ENCODE peak calls at places on chromosome 4, in six cellular contexts. O is heart left ventricle, S is uterus, B is colonic mucosa, V is PC-9, E is hepatocyte. L is an unnamed sample.

GRCh38 chr4:177308842-177309524 is 691 bp upstream of the NEIL3 start:
- DNase-seq in V (no peak), B (no peak), S (no peak), O (no peak), E (no peak), L (no peak)

GRCh38 chr4:38298868-38299713 is 338.9 kb downstream of the PTTG2 start:
- DNase-seq in O (no peak), S (no peak), B (no peak), E (no peak), V (no peak), L (no peak)

GRCh38 chr4:86108152-86108551 is 251.7 kb downstream of the MAPK10 start:
- DNase-seq in O (no peak), V (no peak), S (no peak), E (no peak), B (no peak), L (no peak)

GRCh38 chr4:181261279-181261678 is 981.9 kb upstream of the TENM3 start:
- DNase-seq in E (peak), V (no peak), B (no peak), S (no peak), O (no peak), L (no peak)

GRCh38 chr4:153514001-153514526 is 47.9 kb downstream of the TMEM131L start:
- DNase-seq in B (no peak), O (no peak), E (no peak), S (no peak), V (no peak), L (no peak)

GRCh38 chr4:52956691-52957090 is 94.6 kb downstream of the RASL11B start:
- DNase-seq in O (no peak), S (no peak), E (no peak), B (no peak), V (no peak), L (no peak)

GRCh38 chr4:77788990-77789389 is 30.2 kb downstream of the CNOT6L start:
- DNase-seq in S (no peak), V (no peak), O (no peak), E (no peak), B (no peak), L (no peak)

GRCh38 chr4:98110214-98110613 is 33.1 kb downstream of the STPG2 start:
- DNase-seq in O (no peak), S (no peak), E (no peak), V (no peak), B (no peak), L (no peak)

GRCh38 chr4:174996079-174996478 is 77.9 kb downstream of the ADAM29 start:
- DNase-seq in B (no peak), E (no peak), S (no peak), V (no peak), O (no peak), L (no peak)

GRCh38 chr4:67437974-67438713 is 107.2 kb downstream of the CENPC start:
- DNase-seq in V (no peak), S (no peak), E (peak), B (no peak), O (no peak), L (no peak)

GRCh38 chr4:123750044-123750443 is 353.4 kb downstream of the SPRY1 start:
- DNase-seq in E (peak), V (peak), S (no peak), B (no peak), O (no peak), L (no peak)

GRCh38 chr4:26397086-26397485 is 76.3 kb downstream of the RBPJ start:
- DNase-seq in O (no peak), V (no peak), B (no peak), E (no peak), S (peak), L (no peak)

GRCh38 chr4:141028024-141028529 is 105.2 kb downstream of the RNF150 start:
- DNase-seq in B (no peak), O (no peak), E (no peak), S (no peak), V (no peak), L (no peak)

GRCh38 chr4:45987858-45988257 is 136.0 kb downstream of the GABRG1 start:
- DNase-seq in B (no peak), S (no peak), V (no peak), E (no peak), O (no peak), L (no peak)

GRCh38 chr4:106583567-106583966 is 215.0 kb upstream of the GIMD1 start:
- DNase-seq in B (no peak), V (no peak), S (no peak), E (peak), O (no peak), L (no peak)

GRCh38 chr4:154004450-154004849 is 215.6 kb upstream of the SFRP2 start:
- DNase-seq in B (no peak), V (no peak), E (no peak), O (no peak), S (peak), L (no peak)

GRCh38 chr4:23773884-23774636 is 115.8 kb downstream of the PPARGC1A start:
- DNase-seq in E (no peak), O (no peak), B (no peak), V (no peak), S (no peak), L (no peak)

GRCh38 chr4:5887011-5887360 is 5.9 kb downstream of the CRMP1 start:
- DNase-seq in O (no peak), V (no peak), S (no peak), E (no peak), B (no peak), L (no peak)

GRCh38 chr4:74161676-74162450 is 3.9 kb downstream of the MTHFD2L start:
- DNase-seq in V (no peak), E (no peak), B (no peak), S (no peak), O (no peak), L (no peak)

GRCh38 chr4:42600578-42600977 is 56.3 kb downstream of the ATP8A1 start:
- DNase-seq in B (no peak), E (no peak), O (no peak), V (no peak), S (no peak), L (peak)

GRCh38 chr4:105551968-105552746 is at the start of gene ARHGEF38:
- DNase-seq in S (no peak), E (peak), B (peak), O (no peak), V (peak), L (no peak)

GRCh38 chr4:16142598-16143295 is 58.9 kb upstream of the PROM1 start:
- DNase-seq in O (no peak), V (no peak), B (peak), E (no peak), S (no peak), L (no peak)

GRCh38 chr4:115234405-115235093 is 121.1 kb upstream of the NDST4 start:
- DNase-seq in V (no peak), S (no peak), E (peak), O (no peak), B (no peak), L (peak)

GRCh38 chr4:39285853-39286252 is 80.3 kb downstream of the RFC1 start:
- DNase-seq in B (no peak), S (no peak), O (no peak), V (no peak), E (no peak), L (no peak)

GRCh38 chr4:40607224-40607623 is 22.4 kb downstream of the RBM47 start:
- DNase-seq in V (no peak), S (no peak), E (no peak), O (no peak), B (no peak), L (no peak)

GRCh38 chr4:21991050-21991449 is 42.5 kb upstream of the KCNIP4 start:
- DNase-seq in E (peak), S (peak), V (no peak), O (no peak), B (peak), L (no peak)

GRCh38 chr4:110619401-110620247 is 3.3 kb downstream of the PITX2 start:
- DNase-seq in O (no peak), B (no peak), E (no peak), S (no peak), V (no peak), L (peak)

DNA sequence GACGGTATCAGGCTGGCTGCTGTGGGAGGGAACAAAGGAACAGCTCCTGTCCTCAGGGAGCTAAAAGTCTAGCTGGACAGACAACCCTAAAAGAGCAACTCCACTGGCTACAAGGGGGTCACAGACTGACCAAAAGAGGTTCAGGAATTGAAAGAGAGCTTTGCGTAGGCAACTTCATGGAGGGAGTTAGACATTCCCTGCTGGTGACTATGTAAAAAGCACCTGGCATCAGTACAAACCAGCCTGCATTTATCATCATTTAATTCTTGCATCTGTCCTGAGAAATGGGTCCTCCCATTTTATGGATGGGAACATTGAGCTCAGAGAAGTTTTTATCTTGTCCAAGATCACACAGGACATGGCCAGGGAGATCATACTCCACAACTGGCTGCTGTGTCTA is 1.4 kb upstream of the LGI2 start:
- DNase-seq in S (no peak), B (no peak), O (no peak), V (no peak), E (no peak), L (no peak)
- TF ChIP-seq CTCF in S (no peak), B (no peak), O (no peak), V (no peak), E (no peak), L (no peak)

DNA sequence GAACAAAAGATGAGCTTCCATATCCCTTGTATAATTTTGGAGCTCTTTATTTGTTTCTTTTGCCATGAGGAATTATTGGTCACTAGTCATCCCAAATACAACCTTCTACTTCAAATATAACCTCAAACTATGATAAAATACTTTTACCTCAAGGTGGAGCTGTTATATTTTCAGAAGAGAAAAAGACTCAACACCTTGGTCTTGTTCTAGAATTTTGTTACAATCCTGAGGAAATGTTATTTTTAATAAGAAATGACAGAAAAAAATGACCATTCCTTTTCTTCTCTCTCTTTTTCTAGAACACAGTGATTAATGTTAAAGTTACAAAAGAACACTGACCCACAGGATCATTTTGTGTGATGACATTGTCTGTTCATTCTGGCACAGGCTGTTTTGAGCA is 159.5 kb upstream of the CTSO start:
- DNase-seq in V (no peak), E (no peak), B (no peak), S (no peak), O (no peak), L (peak)
- TF ChIP-seq CTCF in V (peak), E (peak), B (no peak), S (peak), O (no peak), L (peak)

DNA sequence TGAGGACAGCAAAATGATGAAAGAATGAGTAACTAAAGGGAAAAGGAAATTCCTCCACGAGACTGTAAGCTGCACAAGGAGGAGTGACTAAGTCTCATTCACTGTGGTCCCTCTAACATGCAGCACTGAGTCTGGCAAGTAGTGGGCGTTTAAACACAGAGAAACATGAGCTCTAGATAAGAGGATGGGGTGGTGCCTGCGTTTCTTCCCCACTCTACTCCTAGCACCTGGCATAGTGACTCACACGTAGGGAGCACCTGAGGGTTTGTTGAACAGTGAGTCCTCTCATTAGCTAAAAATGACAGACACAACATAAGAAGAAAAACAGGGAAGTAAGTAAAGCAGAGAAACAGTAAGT is 105.8 kb upstream of the CBR4 start:
- DNase-seq in O (no peak), E (peak), B (peak), V (peak), S (no peak), L (no peak)
- TF ChIP-seq CTCF in O (no peak), E (peak), B (no peak), V (peak), S (no peak), L (no peak)

DNA sequence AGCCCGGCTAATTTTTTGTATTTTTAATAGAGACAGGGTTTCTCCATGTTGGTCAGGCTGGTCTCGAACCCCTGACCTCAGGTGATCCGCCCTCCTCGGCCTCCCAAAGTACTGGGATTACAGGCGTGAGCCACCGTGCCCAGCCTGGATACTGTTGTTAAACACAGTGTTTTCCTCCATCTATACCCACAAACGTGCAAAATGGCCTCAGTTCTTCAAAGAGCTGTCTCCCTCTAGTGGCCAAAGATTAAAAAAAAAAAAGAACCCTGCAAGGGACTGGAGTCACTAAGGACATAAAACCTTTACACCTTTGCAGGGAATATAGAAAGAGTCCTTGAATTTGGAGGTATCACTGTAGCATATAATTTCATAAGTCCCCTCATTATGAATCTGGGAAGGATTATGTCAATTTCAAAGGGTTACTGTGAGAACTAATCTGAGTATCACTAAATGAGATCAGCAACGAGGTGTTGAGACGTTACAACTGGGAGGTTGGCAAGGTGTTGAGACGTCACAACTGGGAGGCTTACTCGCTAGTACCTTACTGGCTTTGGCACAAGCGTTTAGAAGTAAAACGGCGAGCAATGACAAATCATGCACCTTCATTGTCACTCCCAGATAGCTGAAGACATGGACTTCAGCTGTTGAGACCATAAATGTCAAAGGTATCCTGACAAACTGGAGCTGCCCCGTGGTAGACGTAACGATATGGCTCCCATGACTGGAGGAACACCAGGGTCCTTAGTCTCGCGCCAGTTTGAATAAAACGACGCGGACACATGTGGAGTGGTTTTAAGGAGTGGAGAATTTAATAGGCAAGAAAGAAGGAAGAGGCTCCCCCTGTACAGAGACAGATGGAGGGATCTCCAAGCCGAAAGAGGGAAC is 33.4 kb upstream of the ENPP6 start:
- DNase-seq in B (no peak), S (no peak), V (no peak), E (peak), O (no peak), L (peak)
- TF ChIP-seq CTCF in B (peak), S (peak), V (peak), E (peak), O (peak), L (peak)

GRCh38 chr4:83054928-83055327 is 19.9 kb downstream of the COPS4 start:
- DNase-seq in E (no peak), B (no peak), V (no peak), O (no peak), S (no peak), L (peak)
- TF ChIP-seq CTCF in E (peak), B (peak), V (peak), O (no peak), S (no peak), L (peak)

L was measured in GM13977.